ENCODE peak calls at places on chromosomes 16 and 17, in ten cellular contexts. One of them, this sample, is unnamed.

GRCh38 chr16:77273815-77274214 is 74.6 kb downstream of the SYCE1L start:
- DNase-seq in suprapubic skin: no peak
- DNase-seq in iPS DF 6.9: no peak
- DNase-seq in tibial artery: no peak
- DNase-seq in body of pancreas: no peak
- DNase-seq in thoracic aorta: no peak
- DNase-seq in psoas muscle: no peak
- DNase-seq in heart left ventricle: no peak
- DNase-seq in Karpas-422: no peak
- DNase-seq in uterus: no peak
- DNase-seq in this sample: no peak

GRCh38 chr17:70365098-70365583 is 195.8 kb downstream of the KCNJ2 start:
- DNase-seq in suprapubic skin: no peak
- DNase-seq in iPS DF 6.9: no peak
- DNase-seq in tibial artery: no peak
- DNase-seq in body of pancreas: no peak
- DNase-seq in thoracic aorta: no peak
- DNase-seq in psoas muscle: no peak
- DNase-seq in heart left ventricle: no peak
- DNase-seq in Karpas-422: no peak
- DNase-seq in uterus: no peak
- DNase-seq in this sample: no peak

GRCh38 chr16:89350701-89351380 is 133.3 kb downstream of the ZNF778 start:
- DNase-seq in suprapubic skin: no peak
- DNase-seq in iPS DF 6.9: no peak
- DNase-seq in tibial artery: no peak
- DNase-seq in body of pancreas: no peak
- DNase-seq in thoracic aorta: no peak
- DNase-seq in psoas muscle: peak; percentile 28
- DNase-seq in heart left ventricle: no peak
- DNase-seq in Karpas-422: no peak
- DNase-seq in uterus: no peak
- DNase-seq in this sample: no peak

GRCh38 chr16:15810411-15810810 is 46.4 kb downstream of the MYH11 start:
- DNase-seq in suprapubic skin: no peak
- DNase-seq in iPS DF 6.9: no peak
- DNase-seq in tibial artery: peak; percentile 69
- DNase-seq in body of pancreas: no peak
- DNase-seq in thoracic aorta: no peak
- DNase-seq in psoas muscle: no peak
- DNase-seq in heart left ventricle: no peak
- DNase-seq in Karpas-422: no peak
- DNase-seq in uterus: no peak
- DNase-seq in this sample: no peak

GRCh38 chr17:82802141-82802540 is 37.7 kb downstream of the ZNF750 start:
- DNase-seq in suprapubic skin: no peak
- DNase-seq in iPS DF 6.9: no peak
- DNase-seq in tibial artery: no peak
- DNase-seq in body of pancreas: no peak
- DNase-seq in thoracic aorta: no peak
- DNase-seq in psoas muscle: no peak
- DNase-seq in heart left ventricle: peak; percentile 9
- DNase-seq in Karpas-422: no peak
- DNase-seq in uterus: no peak
- DNase-seq in this sample: peak; percentile 54

GRCh38 chr17:50620848-50621247 is 13.8 kb upstream of the ABCC3 start:
- DNase-seq in suprapubic skin: no peak
- DNase-seq in iPS DF 6.9: no peak
- DNase-seq in tibial artery: no peak
- DNase-seq in body of pancreas: no peak
- DNase-seq in thoracic aorta: no peak
- DNase-seq in psoas muscle: no peak
- DNase-seq in heart left ventricle: no peak
- DNase-seq in Karpas-422: peak; percentile 71
- DNase-seq in uterus: no peak
- DNase-seq in this sample: no peak

GRCh38 chr17:56926704-56927103 is 12.9 kb upstream of the TRIM25 start:
- DNase-seq in suprapubic skin: no peak
- DNase-seq in iPS DF 6.9: no peak
- DNase-seq in tibial artery: no peak
- DNase-seq in body of pancreas: no peak
- DNase-seq in thoracic aorta: no peak
- DNase-seq in psoas muscle: no peak
- DNase-seq in heart left ventricle: no peak
- DNase-seq in Karpas-422: no peak
- DNase-seq in uterus: no peak
- DNase-seq in this sample: no peak

GRCh38 chr17:76736349-76737081 is 616 bp downstream of the SRSF2 start:
- DNase-seq in suprapubic skin: peak; percentile 85
- DNase-seq in iPS DF 6.9: no peak
- DNase-seq in tibial artery: peak; percentile 87
- DNase-seq in body of pancreas: peak; percentile 82
- DNase-seq in thoracic aorta: no peak
- DNase-seq in psoas muscle: peak; percentile 91
- DNase-seq in heart left ventricle: peak; percentile 84
- DNase-seq in Karpas-422: peak; percentile 76
- DNase-seq in uterus: peak; percentile 79
- DNase-seq in this sample: peak; percentile 66

GRCh38 chr16:369866-370436 is 387 bp downstream of the MRPL28 start:
- DNase-seq in suprapubic skin: peak; percentile 63
- DNase-seq in iPS DF 6.9: no peak
- DNase-seq in tibial artery: no peak
- DNase-seq in body of pancreas: peak; percentile 36
- DNase-seq in thoracic aorta: no peak
- DNase-seq in psoas muscle: no peak
- DNase-seq in heart left ventricle: no peak
- DNase-seq in Karpas-422: no peak
- DNase-seq in uterus: no peak
- DNase-seq in this sample: no peak

GRCh38 chr16:20260215-20261009 is 66.9 kb downstream of the GP2 start:
- DNase-seq in suprapubic skin: no peak
- DNase-seq in iPS DF 6.9: no peak
- DNase-seq in tibial artery: no peak
- DNase-seq in body of pancreas: no peak
- DNase-seq in thoracic aorta: no peak
- DNase-seq in psoas muscle: no peak
- DNase-seq in heart left ventricle: no peak
- DNase-seq in Karpas-422: no peak
- DNase-seq in uterus: no peak
- DNase-seq in this sample: no peak

GRCh38 chr16:29148867-29149272 is 164.0 kb downstream of the LAT start:
- DNase-seq in suprapubic skin: peak; percentile 57
- DNase-seq in iPS DF 6.9: no peak
- DNase-seq in tibial artery: no peak
- DNase-seq in body of pancreas: no peak
- DNase-seq in thoracic aorta: no peak
- DNase-seq in psoas muscle: no peak
- DNase-seq in heart left ventricle: peak; percentile 62
- DNase-seq in Karpas-422: no peak
- DNase-seq in uterus: no peak
- DNase-seq in this sample: no peak

GRCh38 chr16:66751135-66751991 is at the start of gene DYNC1LI2:
- DNase-seq in suprapubic skin: peak; percentile 90
- DNase-seq in iPS DF 6.9: no peak
- DNase-seq in tibial artery: peak; percentile 89
- DNase-seq in body of pancreas: peak; percentile 81
- DNase-seq in thoracic aorta: peak; percentile 53
- DNase-seq in psoas muscle: peak; percentile 93
- DNase-seq in heart left ventricle: peak; percentile 86
- DNase-seq in Karpas-422: peak; percentile 90
- DNase-seq in uterus: peak; percentile 80
- DNase-seq in this sample: peak; percentile 83

GRCh38 chr17:45092932-45093430 is 31.9 kb downstream of the NMT1 start:
- DNase-seq in suprapubic skin: peak; percentile 90
- DNase-seq in iPS DF 6.9: no peak
- DNase-seq in tibial artery: peak; percentile 97
- DNase-seq in body of pancreas: peak; percentile 55
- DNase-seq in thoracic aorta: peak; percentile 92
- DNase-seq in psoas muscle: peak; percentile 95
- DNase-seq in heart left ventricle: peak; percentile 91
- DNase-seq in Karpas-422: no peak
- DNase-seq in uterus: peak; percentile 84
- DNase-seq in this sample: peak; percentile 99

GRCh38 chr17:27762527-27763305 is 37.6 kb downstream of the NOS2 start:
- DNase-seq in suprapubic skin: no peak
- DNase-seq in iPS DF 6.9: no peak
- DNase-seq in tibial artery: no peak
- DNase-seq in body of pancreas: peak; percentile 19
- DNase-seq in thoracic aorta: no peak
- DNase-seq in psoas muscle: no peak
- DNase-seq in heart left ventricle: no peak
- DNase-seq in Karpas-422: peak; percentile 70
- DNase-seq in uterus: no peak
- DNase-seq in this sample: no peak

GRCh38 chr17:66829386-66829864 is 5.5 kb upstream of the CACNG5 start:
- DNase-seq in suprapubic skin: peak; percentile 53
- DNase-seq in iPS DF 6.9: peak; percentile 61
- DNase-seq in tibial artery: peak; percentile 35
- DNase-seq in body of pancreas: peak; percentile 76
- DNase-seq in thoracic aorta: no peak
- DNase-seq in psoas muscle: no peak
- DNase-seq in heart left ventricle: no peak
- DNase-seq in Karpas-422: no peak
- DNase-seq in uterus: peak; percentile 22
- DNase-seq in this sample: peak; percentile 56

GRCh38 chr16:75482434-75483205 is 12.6 kb downstream of the CHST6 start:
- DNase-seq in suprapubic skin: peak; percentile 42
- DNase-seq in iPS DF 6.9: no peak
- DNase-seq in tibial artery: no peak
- DNase-seq in body of pancreas: no peak
- DNase-seq in thoracic aorta: no peak
- DNase-seq in psoas muscle: no peak
- DNase-seq in heart left ventricle: no peak
- DNase-seq in Karpas-422: no peak
- DNase-seq in uterus: no peak
- DNase-seq in this sample: no peak

GRCh38 chr17:59761385-59762021 is 54.0 kb downstream of the VMP1 start:
- DNase-seq in suprapubic skin: no peak
- DNase-seq in iPS DF 6.9: no peak
- DNase-seq in tibial artery: no peak
- DNase-seq in body of pancreas: no peak
- DNase-seq in thoracic aorta: no peak
- DNase-seq in psoas muscle: no peak
- DNase-seq in heart left ventricle: no peak
- DNase-seq in Karpas-422: no peak
- DNase-seq in uterus: no peak
- DNase-seq in this sample: peak; percentile 75

GRCh38 chr17:32285770-32286517 is 20.3 kb downstream of the RHBDL3 start:
- DNase-seq in suprapubic skin: no peak
- DNase-seq in iPS DF 6.9: no peak
- DNase-seq in tibial artery: no peak
- DNase-seq in body of pancreas: no peak
- DNase-seq in thoracic aorta: no peak
- DNase-seq in psoas muscle: no peak
- DNase-seq in heart left ventricle: no peak
- DNase-seq in Karpas-422: no peak
- DNase-seq in uterus: no peak
- DNase-seq in this sample: no peak

GRCh38 chr16:14485131-14485551 is 144.9 kb downstream of the PARN start:
- DNase-seq in suprapubic skin: no peak
- DNase-seq in iPS DF 6.9: no peak
- DNase-seq in tibial artery: no peak
- DNase-seq in body of pancreas: no peak
- DNase-seq in thoracic aorta: no peak
- DNase-seq in psoas muscle: no peak
- DNase-seq in heart left ventricle: no peak
- DNase-seq in Karpas-422: no peak
- DNase-seq in uterus: no peak
- DNase-seq in this sample: no peak

GRCh38 chr16:68563631-68564366 is 24.7 kb downstream of the ZFP90 start:
- DNase-seq in suprapubic skin: no peak
- DNase-seq in iPS DF 6.9: no peak
- DNase-seq in tibial artery: no peak
- DNase-seq in body of pancreas: no peak
- DNase-seq in thoracic aorta: no peak
- DNase-seq in psoas muscle: no peak
- DNase-seq in heart left ventricle: no peak
- DNase-seq in Karpas-422: no peak
- DNase-seq in uterus: no peak
- DNase-seq in this sample: no peak
- H3K9me3 ChIP-seq in suprapubic skin: peaks cover 61% of the 10 kb centered on the region
- H3K9me3 ChIP-seq in iPS DF 6.9: peaks cover 23% of the 10 kb centered on the region
- H3K9me3 ChIP-seq in tibial artery: peaks cover 100% of the 10 kb centered on the region
- H3K9me3 ChIP-seq in body of pancreas: peaks cover 15% of the 10 kb centered on the region
- H3K9me3 ChIP-seq in thoracic aorta: peaks cover 98% of the 10 kb centered on the region
- H3K9me3 ChIP-seq in psoas muscle: peaks cover 95% of the 10 kb centered on the region
- H3K9me3 ChIP-seq in heart left ventricle: peaks cover 100% of the 10 kb centered on the region
- H3K9me3 ChIP-seq in Karpas-422: peaks cover 75% of the 10 kb centered on the region
- H3K9me3 ChIP-seq in uterus: no peaks in the 10 kb centered on the region
- H3K9me3 ChIP-seq in this sample: peaks cover 78% of the 10 kb centered on the region

DNA sequence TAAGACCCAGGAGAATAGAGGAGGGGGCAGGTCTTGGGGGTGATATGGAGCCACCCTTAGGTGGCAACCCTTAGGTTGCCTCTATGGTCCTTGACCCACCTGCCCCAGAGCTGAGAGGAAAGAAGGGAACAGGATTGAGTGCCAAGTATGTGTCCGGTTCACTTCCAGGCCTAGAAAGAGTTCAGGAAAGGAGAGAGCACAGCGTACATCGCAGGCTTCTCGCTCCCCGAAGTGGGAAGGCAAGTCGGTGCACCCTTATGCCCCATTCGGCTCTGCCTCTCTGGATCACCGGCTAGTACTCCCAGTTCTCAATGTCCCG is 631 bp downstream of the SP6 start:
- DNase-seq in suprapubic skin: no peak
- DNase-seq in iPS DF 6.9: no peak
- DNase-seq in tibial artery: no peak
- DNase-seq in body of pancreas: no peak
- DNase-seq in thoracic aorta: no peak
- DNase-seq in psoas muscle: no peak
- DNase-seq in heart left ventricle: no peak
- DNase-seq in Karpas-422: no peak
- DNase-seq in uterus: no peak
- DNase-seq in this sample: no peak
- H3K4me1 ChIP-seq in suprapubic skin: peaks cover 37% of the 10 kb centered on the region
- H3K4me1 ChIP-seq in iPS DF 6.9: peaks cover 2% of the 10 kb centered on the region
- H3K4me1 ChIP-seq in tibial artery: peaks cover 11% of the 10 kb centered on the region
- H3K4me1 ChIP-seq in body of pancreas: peaks cover 35% of the 10 kb centered on the region
- H3K4me1 ChIP-seq in thoracic aorta: peaks cover 31% of the 10 kb centered on the region
- H3K4me1 ChIP-seq in psoas muscle: peaks cover 16% of the 10 kb centered on the region
- H3K4me1 ChIP-seq in heart left ventricle: peaks cover 7% of the 10 kb centered on the region
- H3K4me1 ChIP-seq in Karpas-422: peaks cover 5% of the 10 kb centered on the region
- H3K4me1 ChIP-seq in uterus: peaks cover 8% of the 10 kb centered on the region
- H3K4me1 ChIP-seq in this sample: peaks cover 13% of the 10 kb centered on the region

GRCh38 chr17:81394831-81395599 is at the start of gene BAHCC1:
- DNase-seq in suprapubic skin: peak; percentile 100
- DNase-seq in iPS DF 6.9: peak; percentile 97
- DNase-seq in tibial artery: peak; percentile 100
- DNase-seq in body of pancreas: peak; percentile 100
- DNase-seq in thoracic aorta: peak; percentile 100
- DNase-seq in psoas muscle: peak; percentile 100
- DNase-seq in heart left ventricle: peak; percentile 100
- DNase-seq in Karpas-422: no peak
- DNase-seq in uterus: peak; percentile 100
- DNase-seq in this sample: peak; percentile 99
- H3K27ac ChIP-seq in suprapubic skin: peak within 1 kb of the TSS; percentile 98
- H3K27ac ChIP-seq in iPS DF 6.9: no peak within 1 kb of the TSS
- H3K27ac ChIP-seq in tibial artery: peak within 1 kb of the TSS; percentile 97
- H3K27ac ChIP-seq in body of pancreas: peak within 1 kb of the TSS; percentile 93
- H3K27ac ChIP-seq in thoracic aorta: peak within 1 kb of the TSS; percentile 94
- H3K27ac ChIP-seq in psoas muscle: peak within 1 kb of the TSS; percentile 99
- H3K27ac ChIP-seq in heart left ventricle: peak within 1 kb of the TSS; percentile 97
- H3K27ac ChIP-seq in Karpas-422: no peak within 1 kb of the TSS
- H3K27ac ChIP-seq in uterus: peak within 1 kb of the TSS; percentile 97
- H3K27ac ChIP-seq in this sample: peak within 1 kb of the TSS; percentile 82

GRCh38 chr16:31754998-31755615 is 118.5 kb upstream of the ZNF267 start:
- DNase-seq in suprapubic skin: no peak
- DNase-seq in iPS DF 6.9: no peak
- DNase-seq in tibial artery: no peak
- DNase-seq in body of pancreas: no peak
- DNase-seq in thoracic aorta: no peak
- DNase-seq in psoas muscle: no peak
- DNase-seq in heart left ventricle: no peak
- DNase-seq in Karpas-422: no peak
- DNase-seq in uterus: no peak
- DNase-seq in this sample: no peak
- H3K9me3 ChIP-seq in suprapubic skin: peaks cover 80% of the 10 kb centered on the region
- H3K9me3 ChIP-seq in iPS DF 6.9: no peaks in the 10 kb centered on the region
- H3K9me3 ChIP-seq in tibial artery: peaks cover 96% of the 10 kb centered on the region
- H3K9me3 ChIP-seq in body of pancreas: peaks cover 11% of the 10 kb centered on the region
- H3K9me3 ChIP-seq in thoracic aorta: peaks cover 93% of the 10 kb centered on the region
- H3K9me3 ChIP-seq in psoas muscle: peaks cover 96% of the 10 kb centered on the region
- H3K9me3 ChIP-seq in heart left ventricle: peaks cover 93% of the 10 kb centered on the region
- H3K9me3 ChIP-seq in Karpas-422: peaks cover 77% of the 10 kb centered on the region
- H3K9me3 ChIP-seq in uterus: no peaks in the 10 kb centered on the region
- H3K9me3 ChIP-seq in this sample: peaks cover 21% of the 10 kb centered on the region

This sample was measured in SJSA1.